ENCODE peak calls at places on chromosomes 4 and X, in ten cellular contexts. F is epithelial cell of esophagus, N is omental fat pad, R is AG04449, A is brain microvascular endothelial cell, U is glutamatergic neuron, D is heart right ventricle, I is ovary, M is WTC11, B is AG09319. Z is an unnamed sample.

GRCh38 chrX:7073336-7073735 is 74.2 kb upstream of the STS start:
- DNase-seq in F (peak; percentile 5), N (no peak), R (no peak), A (no peak), U (no peak), D (no peak), I (no peak), M (no peak), B (no peak), Z (no peak)

GRCh38 chrX:375181-376036 is 11.3 kb downstream of the PPP2R3B start:
- DNase-seq in F (peak; percentile 34), N (no peak), R (no peak), A (no peak), U (no peak), D (no peak), I (no peak), M (no peak), B (no peak), Z (no peak)

GRCh38 chr4:42906906-42907774 is 14.6 kb downstream of the GRXCR1 start:
- DNase-seq in F (peak; percentile 46), N (no peak), R (no peak), A (no peak), U (no peak), D (no peak), I (no peak), M (no peak), B (no peak), Z (no peak)

GRCh38 chr4:175633310-175633709 is 178.8 kb downstream of the GPM6A start:
- DNase-seq in F (no peak), N (no peak), R (no peak), A (no peak), U (no peak), D (no peak), I (no peak), M (no peak), B (no peak), Z (no peak)

GRCh38 chrX:68717663-68718442 is 70.4 kb downstream of the STARD8 start:
- DNase-seq in F (no peak), N (no peak), R (no peak), A (no peak), U (no peak), D (no peak), I (peak; percentile 11), M (no peak), B (no peak), Z (no peak)

GRCh38 chr4:85398276-85398675 is 76.7 kb upstream of the ARHGAP24 start:
- DNase-seq in F (no peak), N (no peak), R (no peak), A (peak; percentile 20), U (no peak), D (peak; percentile 49), I (no peak), M (no peak), B (no peak), Z (peak; percentile 15)

GRCh38 chr4:91984466-91984865 is 319.3 kb upstream of the GRID2 start:
- DNase-seq in F (no peak), N (no peak), R (no peak), A (no peak), U (no peak), D (no peak), I (no peak), M (no peak), B (no peak), Z (no peak)

GRCh38 chr4:15702941-15703403 is at the start of gene BST1:
- DNase-seq in F (peak; percentile 53), N (peak; percentile 41), R (no peak), A (peak; percentile 71), U (peak; percentile 43), D (peak; percentile 67), I (peak; percentile 67), M (peak; percentile 69), B (no peak), Z (no peak)

GRCh38 chr4:38177792-38178665 is 217.8 kb downstream of the PTTG2 start:
- DNase-seq in F (peak; percentile 45), N (peak; percentile 64), R (no peak), A (no peak), U (no peak), D (peak; percentile 48), I (peak; percentile 55), M (no peak), B (no peak), Z (no peak)

GRCh38 chr4:158929939-158930344 is 161.1 kb downstream of the FNIP2 start:
- DNase-seq in F (no peak), N (no peak), R (no peak), A (no peak), U (no peak), D (no peak), I (no peak), M (no peak), B (no peak), Z (no peak)

GRCh38 chr4:165299399-165300060 is 27.9 kb upstream of the MSMO1 start:
- DNase-seq in F (peak; percentile 11), N (no peak), R (no peak), A (no peak), U (no peak), D (no peak), I (no peak), M (no peak), B (no peak), Z (no peak)

GRCh38 chr4:111943796-111944203 is 201.5 kb upstream of the FAM241A start:
- DNase-seq in F (peak; percentile 78), N (no peak), R (no peak), A (no peak), U (peak; percentile 48), D (no peak), I (no peak), M (peak; percentile 62), B (no peak), Z (peak; percentile 42)

GRCh38 chr4:123832173-123833026 is 435.8 kb downstream of the SPRY1 start:
- DNase-seq in F (peak; percentile 89), N (no peak), R (peak; percentile 99), A (peak; percentile 98), U (no peak), D (peak; percentile 84), I (peak; percentile 38), M (no peak), B (peak; percentile 95), Z (peak; percentile 99)

GRCh38 chrX:44974462-44974861 is 101.5 kb downstream of the KDM6A start:
- DNase-seq in F (peak; percentile 64), N (no peak), R (no peak), A (peak; percentile 25), U (no peak), D (no peak), I (no peak), M (no peak), B (no peak), Z (peak; percentile 32)

GRCh38 chr4:143184503-143185252 is at the start of gene USP38:
- DNase-seq in F (peak; percentile 95), N (peak; percentile 68), R (peak; percentile 78), A (peak; percentile 94), U (peak; percentile 89), D (peak; percentile 92), I (peak; percentile 91), M (peak; percentile 82), B (peak; percentile 80), Z (peak; percentile 91)
- TF ChIP-seq CTCF in F (no peak), N (no peak), R (peak; percentile 4), A (peak; percentile 12), U (no peak), D (peak; percentile 18), I (no peak), M (no peak), B (no peak), Z (no peak)

GRCh38 chrX:142084611-142085010 is 120.5 kb downstream of the MAGEC2 start:
- DNase-seq in F (no peak), N (no peak), R (no peak), A (no peak), U (no peak), D (no peak), I (no peak), M (no peak), B (no peak), Z (no peak)

DNA sequence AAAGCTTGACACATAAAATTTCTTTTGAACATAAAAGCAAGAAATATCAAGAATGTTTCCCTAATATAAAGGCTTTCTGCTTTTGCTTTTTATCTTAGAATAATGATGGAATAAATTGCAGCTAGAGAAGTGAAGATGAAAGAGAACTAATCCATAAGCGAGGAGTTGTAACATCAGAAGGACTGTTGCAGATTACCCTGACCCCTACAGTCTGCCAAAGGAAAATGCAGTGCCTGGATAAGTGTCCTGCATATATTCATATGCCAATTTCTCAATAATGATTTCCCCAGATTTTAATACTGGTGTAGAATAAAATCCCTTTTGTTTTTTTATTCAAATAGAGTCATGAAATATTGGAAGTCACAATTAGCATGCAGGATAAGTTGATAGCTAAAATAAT is 115.9 kb downstream of the MAGEC2 start:
- DNase-seq in F (peak; percentile 25), N (no peak), R (no peak), A (no peak), U (no peak), D (no peak), I (no peak), M (no peak), B (no peak), Z (no peak)
- TF ChIP-seq CTCF in F (peak; percentile 36), N (no peak), R (no peak), A (peak; percentile 32), U (peak; percentile 34), D (peak; percentile 25), I (no peak), M (no peak), B (peak; percentile 8), Z (no peak)

GRCh38 chr4:82890913-82891727 is at the start of gene SEC31A:
- DNase-seq in F (peak; percentile 97), N (peak; percentile 66), R (peak; percentile 60), A (peak; percentile 89), U (peak; percentile 97), D (peak; percentile 96), I (peak; percentile 93), M (peak; percentile 96), B (peak; percentile 82), Z (peak; percentile 86)
- TF ChIP-seq CTCF in F (no peak), N (no peak), R (no peak), A (peak; percentile 2), U (no peak), D (peak; percentile 27), I (no peak), M (no peak), B (no peak), Z (peak; percentile 19)

DNA sequence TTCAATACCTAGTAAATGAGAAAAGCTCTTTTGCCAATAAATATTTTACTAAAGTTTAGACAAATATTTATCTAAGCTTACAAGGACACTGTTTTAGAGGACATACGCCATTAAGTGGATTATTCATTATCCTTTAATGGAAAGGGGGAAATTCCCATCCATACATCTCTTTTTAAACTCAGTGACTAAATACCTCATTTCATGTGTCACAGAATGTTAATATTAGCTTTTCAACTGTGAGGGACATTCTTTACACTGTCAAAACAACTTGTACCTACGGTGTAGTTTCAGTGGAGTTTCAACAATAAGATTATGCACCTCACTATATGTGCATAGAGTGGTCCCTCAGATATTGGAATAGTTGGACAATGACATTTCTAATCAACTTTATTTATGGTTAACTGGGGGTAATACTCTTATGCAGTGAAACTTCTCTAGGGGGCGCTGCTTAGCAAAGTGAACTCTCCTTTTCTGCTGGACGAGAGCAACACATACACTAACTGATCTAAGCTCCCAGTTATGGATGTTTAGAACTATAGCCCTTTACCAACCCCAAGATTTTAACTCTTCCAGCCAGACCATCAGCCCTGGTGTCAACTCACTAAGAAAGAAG is 9.7 kb downstream of the HS6ST2 start:
- DNase-seq in F (peak; percentile 16), N (no peak), R (no peak), A (no peak), U (no peak), D (no peak), I (no peak), M (no peak), B (no peak), Z (no peak)
- TF ChIP-seq CTCF in F (no peak), N (no peak), R (no peak), A (peak; percentile 39), U (peak; percentile 49), D (no peak), I (no peak), M (peak; percentile 43), B (no peak), Z (peak; percentile 34)

GRCh38 chr4:77697860-77698599 is 92.4 kb downstream of the CXCL13 start:
- DNase-seq in F (peak; percentile 78), N (no peak), R (peak; percentile 24), A (peak; percentile 68), U (no peak), D (no peak), I (no peak), M (peak; percentile 28), B (no peak), Z (peak; percentile 66)
- TF ChIP-seq CTCF in F (peak; percentile 74), N (no peak), R (peak; percentile 56), A (peak; percentile 82), U (no peak), D (peak; percentile 40), I (no peak), M (no peak), B (peak; percentile 59), Z (peak; percentile 80)

Z was measured in foreskin keratinocyte.